ENCODE peak calls at places on chromosomes 3 and 15, in four cellular contexts. One of them, this sample, is unnamed.
A peak's percentile ranks its signal among the peaks of the same experiment; 100 is the strongest.

GRCh38 chr3:193665370-193665989 is 72.5 kb downstream of the OPA1 start:
- DNase-seq in H1: no peak
- DNase-seq in HepG2: peak; percentile 25
- DNase-seq in K562: no peak
- DNase-seq in this sample: peak; percentile 21

GRCh38 chr15:101672298-101672697 is 20.1 kb upstream of the TM2D3 start:
- DNase-seq in H1: no peak
- DNase-seq in HepG2: no peak
- DNase-seq in K562: no peak
- DNase-seq in this sample: no peak

GRCh38 chr3:182597621-182598041 is 195.7 kb upstream of the ATP11B start:
- DNase-seq in H1: no peak
- DNase-seq in HepG2: no peak
- DNase-seq in K562: no peak
- DNase-seq in this sample: no peak

GRCh38 chr15:67998599-67999122 is 55.5 kb upstream of the PIAS1 start:
- DNase-seq in H1: no peak
- DNase-seq in HepG2: no peak
- DNase-seq in K562: no peak
- DNase-seq in this sample: peak; percentile 50

GRCh38 chr15:88624156-88624970 is 3.2 kb downstream of the AEN start:
- DNase-seq in H1: no peak
- DNase-seq in HepG2: peak; percentile 58
- DNase-seq in K562: no peak
- DNase-seq in this sample: no peak

GRCh38 chr15:40909662-40910625 is 15.7 kb downstream of the VPS18 start:
- DNase-seq in H1: no peak
- DNase-seq in HepG2: peak; percentile 75
- DNase-seq in K562: no peak
- DNase-seq in this sample: no peak

GRCh38 chr3:158050461-158050860 is 55.8 kb downstream of the SHOX2 start:
- DNase-seq in H1: no peak
- DNase-seq in HepG2: no peak
- DNase-seq in K562: no peak
- DNase-seq in this sample: no peak

GRCh38 chr15:36024066-36024465 is 478.1 kb upstream of the DPH6 start:
- DNase-seq in H1: no peak
- DNase-seq in HepG2: no peak
- DNase-seq in K562: no peak
- DNase-seq in this sample: no peak

GRCh38 chr3:191762323-191762960 is 301.5 kb downstream of the PYDC2 start:
- DNase-seq in H1: no peak
- DNase-seq in HepG2: peak; percentile 95
- DNase-seq in K562: no peak
- DNase-seq in this sample: no peak

GRCh38 chr15:60002528-60003218 is 1.4 kb upstream of the FOXB1 start:
- DNase-seq in H1: no peak
- DNase-seq in HepG2: no peak
- DNase-seq in K562: no peak
- DNase-seq in this sample: no peak

GRCh38 chr3:150030841-150031240 is 60.1 kb upstream of the PFN2 start:
- DNase-seq in H1: no peak
- DNase-seq in HepG2: no peak
- DNase-seq in K562: no peak
- DNase-seq in this sample: no peak

GRCh38 chr3:119342176-119342575 is 48.0 kb downstream of the ARHGAP31 start:
- DNase-seq in H1: no peak
- DNase-seq in HepG2: no peak
- DNase-seq in K562: no peak
- DNase-seq in this sample: no peak

GRCh38 chr3:42665050-42665878 is 11.8 kb downstream of the ZBTB47 start:
- DNase-seq in H1: no peak
- DNase-seq in HepG2: no peak
- DNase-seq in K562: no peak
- DNase-seq in this sample: no peak

GRCh38 chr3:128996200-128996599 is 2.3 kb upstream of the CFAP92 start:
- DNase-seq in H1: no peak
- DNase-seq in HepG2: no peak
- DNase-seq in K562: no peak
- DNase-seq in this sample: no peak

GRCh38 chr3:58020740-58021071 is 12.5 kb downstream of the FLNB start:
- DNase-seq in H1: no peak
- DNase-seq in HepG2: no peak
- DNase-seq in K562: no peak
- DNase-seq in this sample: no peak

GRCh38 chr3:50364573-50365079 is 5.3 kb upstream of the TMEM115 start:
- DNase-seq in H1: no peak
- DNase-seq in HepG2: no peak
- DNase-seq in K562: peak; percentile 35
- DNase-seq in this sample: no peak

GRCh38 chr3:105436687-105437086 is 70.0 kb downstream of the ALCAM start:
- DNase-seq in H1: no peak
- DNase-seq in HepG2: peak; percentile 0
- DNase-seq in K562: no peak
- DNase-seq in this sample: no peak

GRCh38 chr3:75101329-75102147 is 487.1 kb upstream of the CNTN3 start:
- DNase-seq in H1: peak; percentile 76
- DNase-seq in HepG2: no peak
- DNase-seq in K562: no peak
- DNase-seq in this sample: no peak

GRCh38 chr15:73442968-73443367 is at the start of gene REC114:
- DNase-seq in H1: no peak
- DNase-seq in HepG2: no peak
- DNase-seq in K562: peak; percentile 28
- DNase-seq in this sample: no peak

GRCh38 chr3:126036056-126036549 is 47.8 kb downstream of the SLC41A3 start:
- DNase-seq in H1: peak; percentile 19
- DNase-seq in HepG2: no peak
- DNase-seq in K562: no peak
- DNase-seq in this sample: no peak

GRCh38 chr3:65914740-65915366 is 123.9 kb downstream of the MAGI1 start:
- DNase-seq in H1: no peak
- DNase-seq in HepG2: no peak
- DNase-seq in K562: no peak
- DNase-seq in this sample: no peak

GRCh38 chr15:66938114-66938830 is 127.1 kb upstream of the SMAD3 start:
- DNase-seq in H1: no peak
- DNase-seq in HepG2: peak; percentile 71
- DNase-seq in K562: peak; percentile 40
- DNase-seq in this sample: no peak

GRCh38 chr15:101608182-101608581 is 44.0 kb downstream of the TM2D3 start:
- DNase-seq in H1: no peak
- DNase-seq in HepG2: no peak
- DNase-seq in K562: no peak
- DNase-seq in this sample: no peak

GRCh38 chr3:146153429-146153828 is 7.6 kb downstream of the PLOD2 start:
- DNase-seq in H1: no peak
- DNase-seq in HepG2: no peak
- DNase-seq in K562: no peak
- DNase-seq in this sample: no peak

GRCh38 chr15:69462493-69463181 is 10.0 kb downstream of the RPLP1 start:
- DNase-seq in H1: peak; percentile 97
- DNase-seq in HepG2: peak; percentile 96
- DNase-seq in K562: peak; percentile 96
- DNase-seq in this sample: peak; percentile 99

DNA sequence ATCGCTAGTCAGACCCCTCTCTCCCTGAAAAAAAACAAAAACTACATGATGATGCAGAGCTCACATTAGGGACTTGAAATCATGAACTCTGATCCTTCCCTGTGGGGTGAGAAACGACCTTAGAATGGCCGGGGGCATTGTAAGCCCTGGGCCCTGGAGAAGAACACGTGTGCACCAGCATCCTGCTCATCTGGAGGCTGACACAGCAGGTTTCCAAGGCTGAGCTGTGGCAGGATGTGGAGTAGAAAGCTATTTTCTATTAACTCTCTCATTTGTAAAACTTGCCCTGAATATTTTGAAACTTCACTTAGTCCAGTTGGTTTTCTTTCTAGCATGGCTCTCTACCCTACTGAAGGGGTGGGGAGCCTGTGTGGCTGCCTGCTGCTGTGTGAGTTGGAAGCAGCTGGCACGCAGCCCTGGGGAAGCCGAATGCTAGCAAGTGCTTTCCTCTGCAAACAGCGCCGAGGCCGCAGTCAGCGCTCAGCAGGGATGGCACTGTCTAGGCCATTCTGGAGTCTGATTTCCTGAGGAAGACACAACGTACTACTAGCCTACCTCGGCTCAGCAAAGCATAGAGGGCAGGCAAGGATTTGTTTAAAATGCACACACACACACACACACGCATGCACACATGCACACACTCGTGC is 58.0 kb downstream of the GABRG3 start:
- DNase-seq in H1: no peak
- DNase-seq in HepG2: no peak
- DNase-seq in K562: no peak
- DNase-seq in this sample: no peak
- TF ChIP-seq RAD21 in H1: no peak
- TF ChIP-seq RAD21 in HepG2: no peak
- TF ChIP-seq RAD21 in K562: no peak
- TF ChIP-seq RAD21 in this sample: no peak

GRCh38 chr3:170497197-170497596 is 78.5 kb downstream of the CLDN11 start:
- DNase-seq in H1: no peak
- DNase-seq in HepG2: no peak
- DNase-seq in K562: no peak
- DNase-seq in this sample: no peak

GRCh38 chr3:170500462-170500861 is 81.8 kb downstream of the CLDN11 start:
- DNase-seq in H1: no peak
- DNase-seq in HepG2: no peak
- DNase-seq in K562: no peak
- DNase-seq in this sample: no peak

GRCh38 chr3:170502297-170502696 is 83.6 kb downstream of the SLC7A14 start:
- DNase-seq in H1: no peak
- DNase-seq in HepG2: no peak
- DNase-seq in K562: no peak
- DNase-seq in this sample: no peak

GRCh38 chr3:170500995-170501394 is 82.3 kb downstream of the CLDN11 start:
- DNase-seq in H1: no peak
- DNase-seq in HepG2: no peak
- DNase-seq in K562: no peak
- DNase-seq in this sample: no peak

DNA sequence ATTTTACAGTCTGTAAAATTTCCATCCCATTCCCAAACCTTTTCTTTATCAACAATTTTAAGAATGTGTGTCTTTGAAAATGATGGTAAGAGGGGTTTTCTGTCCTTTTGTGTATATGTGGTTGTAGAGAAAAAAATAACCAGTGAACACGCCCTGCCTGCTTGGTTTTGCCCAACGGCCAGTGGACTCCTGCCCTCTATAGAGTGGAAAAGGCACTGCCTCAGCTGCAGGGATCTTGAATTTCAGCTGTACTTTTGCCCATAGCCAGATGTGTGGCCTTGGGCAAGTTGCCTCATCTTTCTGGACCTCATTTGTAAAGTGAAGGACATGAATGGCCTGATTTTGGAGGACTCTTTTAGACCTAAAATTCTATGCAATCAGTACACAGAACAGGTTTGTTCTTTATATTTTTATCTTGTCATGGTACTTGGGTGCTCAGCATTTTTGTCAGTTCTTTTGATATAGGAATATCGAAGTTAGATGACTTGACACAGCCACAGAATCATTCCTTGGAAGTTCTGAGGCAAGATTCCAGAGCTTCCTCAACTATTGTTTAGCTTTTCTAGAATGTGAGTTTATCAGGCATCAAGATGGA is 81.0 kb downstream of the CLDN11 start:
- DNase-seq in H1: no peak
- DNase-seq in HepG2: peak; percentile 79
- DNase-seq in K562: peak; percentile 27
- DNase-seq in this sample: peak; percentile 61
- TF ChIP-seq HDAC2 in H1: no peak
- TF ChIP-seq HDAC2 in HepG2: peak; percentile 46
- TF ChIP-seq HDAC2 in K562: no peak
- TF ChIP-seq HDAC2 in this sample: no peak

GRCh38 chr3:167166012-167166411 is 214.1 kb downstream of the ZBBX start:
- DNase-seq in H1: no peak
- DNase-seq in HepG2: no peak
- DNase-seq in K562: no peak
- DNase-seq in this sample: no peak

GRCh38 chr3:167167491-167167890 is 212.6 kb downstream of the ZBBX start:
- DNase-seq in H1: no peak
- DNase-seq in HepG2: no peak
- DNase-seq in K562: no peak
- DNase-seq in this sample: no peak

GRCh38 chr3:167166594-167167253 is 213.4 kb downstream of the ZBBX start:
- DNase-seq in H1: no peak
- DNase-seq in HepG2: no peak
- DNase-seq in K562: no peak
- DNase-seq in this sample: no peak

GRCh38 chr3:167163580-167163979 is 216.5 kb downstream of the ZBBX start:
- DNase-seq in H1: no peak
- DNase-seq in HepG2: no peak
- DNase-seq in K562: no peak
- DNase-seq in this sample: no peak

DNA sequence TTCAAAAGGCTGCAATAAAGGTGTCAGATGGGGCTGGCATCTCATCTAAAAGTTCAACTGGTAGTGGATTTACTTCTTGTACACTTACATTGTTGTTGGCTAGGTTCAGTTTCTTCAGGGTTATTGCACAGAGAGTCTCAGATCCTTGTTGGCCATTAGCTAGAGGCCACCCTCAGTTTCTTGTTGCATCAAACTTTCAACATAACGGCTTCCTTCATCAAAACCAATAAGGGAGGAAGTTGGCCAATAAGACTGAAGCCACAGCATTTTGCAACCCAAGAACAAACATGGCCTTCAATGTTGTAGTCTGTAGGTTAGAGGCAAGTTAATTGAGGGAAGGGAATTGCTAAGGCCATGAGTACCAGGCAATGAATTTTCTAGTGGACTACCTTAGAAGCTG is 218.0 kb downstream of the ZBBX start:
- DNase-seq in H1: no peak
- DNase-seq in HepG2: no peak
- DNase-seq in K562: no peak
- DNase-seq in this sample: no peak
- TF ChIP-seq RNF2 in H1: no peak
- TF ChIP-seq RNF2 in HepG2: no peak
- TF ChIP-seq RNF2 in K562: no peak
- TF ChIP-seq RNF2 in this sample: no peak

DNA sequence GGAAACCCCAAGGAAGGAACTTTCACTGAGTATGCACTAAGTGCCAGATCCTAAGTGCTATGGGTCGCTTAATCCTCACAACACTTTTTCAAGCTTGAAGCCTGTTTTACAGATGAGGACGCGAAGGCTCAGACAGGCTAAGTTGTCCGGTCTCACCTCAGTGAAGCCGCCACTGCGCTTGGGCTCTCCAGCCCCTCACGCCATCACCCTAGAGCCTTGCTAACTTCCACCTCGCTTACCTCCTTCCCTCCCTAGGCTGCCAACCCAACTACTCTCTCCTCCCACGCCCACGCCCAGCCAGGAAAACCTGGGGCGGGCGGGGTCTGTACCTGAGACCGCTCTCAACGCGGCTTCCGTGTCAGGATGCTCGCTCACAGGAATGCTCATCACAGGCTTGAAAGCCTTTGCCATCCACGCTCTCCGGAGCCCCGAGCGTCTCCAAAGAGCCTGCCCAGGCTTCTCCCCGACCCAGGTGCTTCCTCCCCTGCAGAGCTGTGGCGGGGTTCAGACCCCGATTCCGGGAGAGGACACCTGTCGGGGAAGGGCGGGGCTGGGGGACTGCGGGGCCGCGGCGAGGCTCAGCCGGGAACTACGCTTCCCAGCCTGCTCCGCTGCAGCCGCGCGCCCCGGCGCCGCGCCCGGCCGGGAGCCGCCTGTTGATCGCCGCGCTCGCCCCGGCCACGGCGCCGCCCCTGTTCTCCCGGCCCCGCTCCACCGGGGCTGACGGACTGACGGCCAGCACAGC is at the start of gene TMOD2:
- DNase-seq in H1: peak; percentile 85
- DNase-seq in HepG2: no peak
- DNase-seq in K562: peak; percentile 73
- DNase-seq in this sample: peak; percentile 34
- TF ChIP-seq RAD21 in H1: no peak
- TF ChIP-seq RAD21 in HepG2: no peak
- TF ChIP-seq RAD21 in K562: no peak
- TF ChIP-seq RAD21 in this sample: no peak

This sample was measured in A549.